ENCODE peak calls at places on chromosomes 5 and 9, in five cellular contexts. V, B, I, K and C are unnamed samples.

GRCh38 chr5:177131711-177132503 is 1.7 kb upstream of the NSD1 start:
- DNase-seq in V (no peak), B (no peak), I (no peak), K (no peak), C (no peak)

GRCh38 chr5:41012318-41012717 is 58.8 kb downstream of the MROH2B start:
- DNase-seq in V (no peak), B (no peak), I (no peak), K (no peak), C (no peak)

GRCh38 chr5:61468483-61468865 is 136.4 kb downstream of the ZSWIM6 start:
- DNase-seq in V (no peak), B (no peak), I (no peak), K (no peak), C (no peak)

GRCh38 chr5:112420111-112420864 is 1.2 kb upstream of the EPB41L4A start:
- DNase-seq in V (peak), B (peak), I (no peak), K (peak), C (peak)

GRCh38 chr9:138101444-138102234 is 224.1 kb downstream of the CACNA1B start:
- DNase-seq in V (no peak), B (peak), I (no peak), K (no peak), C (peak)

GRCh38 chr9:35000535-35001284 is 11.2 kb downstream of the DNAJB5 start:
- DNase-seq in V (peak), B (no peak), I (no peak), K (no peak), C (no peak)

GRCh38 chr5:78504726-78505431 is 143.7 kb downstream of the LHFPL2 start:
- DNase-seq in V (peak), B (no peak), I (no peak), K (peak), C (peak)

GRCh38 chr5:168312606-168313297 is 21.3 kb downstream of the WWC1 start:
- DNase-seq in V (no peak), B (no peak), I (no peak), K (no peak), C (no peak)

GRCh38 chr5:134103397-134103796 is 11.1 kb upstream of the TCF7 start:
- DNase-seq in V (no peak), B (no peak), I (no peak), K (no peak), C (no peak)

GRCh38 chr9:34123682-34124081 is 2.8 kb downstream of the DCAF12 start:
- DNase-seq in V (no peak), B (peak), I (no peak), K (no peak), C (peak)

GRCh38 chr9:109641079-109641659 is 138.8 kb upstream of the PALM2AKAP2 start:
- DNase-seq in V (peak), B (no peak), I (no peak), K (peak), C (no peak)

GRCh38 chr5:9439651-9440292 is 106.1 kb downstream of the SEMA5A start:
- DNase-seq in V (no peak), B (no peak), I (no peak), K (peak), C (no peak)

GRCh38 chr5:151458314-151458713 is 10.9 kb downstream of the SLC36A1 start:
- DNase-seq in V (no peak), B (no peak), I (no peak), K (no peak), C (no peak)

GRCh38 chr5:96330532-96331140 is 102.4 kb downstream of the PCSK1 start:
- DNase-seq in V (no peak), B (no peak), I (no peak), K (no peak), C (no peak)

GRCh38 chr5:94932259-94932658 is 313.8 kb downstream of the SLF1 start:
- DNase-seq in V (no peak), B (no peak), I (no peak), K (no peak), C (no peak)

GRCh38 chr5:132090107-132090506 is 16.5 kb downstream of the CSF2 start:
- DNase-seq in V (peak), B (no peak), I (no peak), K (peak), C (no peak)